ENCODE peak calls at places on chromosomes 1 and 21, in seven cellular contexts. F, O, V, K, B, Q and X are unnamed samples.

GRCh38 chr1:185670187-185670627 is 64.0 kb upstream of the HMCN1 start:
- DNase-seq in K (no peak), F (no peak), Q (peak; percentile 62), V (peak; percentile 68), O (peak; percentile 55), B (peak; percentile 25), X (peak; percentile 59)

GRCh38 chr1:83029916-83030315 is 969.0 kb downstream of the TTLL7 start:
- DNase-seq in B (no peak), K (no peak), F (no peak), O (no peak), Q (no peak), V (no peak), X (peak; percentile 68)

GRCh38 chr1:1432951-1433803 is 2.3 kb upstream of the VWA1 start:
- DNase-seq in V (peak; percentile 88), B (peak; percentile 97), F (peak; percentile 82), O (no peak), Q (peak; percentile 78), K (peak; percentile 81), X (no peak)

GRCh38 chr1:35810096-35810860 is 2.5 kb downstream of the AGO4 start:
- DNase-seq in V (peak; percentile 25), Q (no peak), B (no peak), K (no peak), F (no peak), O (peak; percentile 61), X (peak; percentile 28)

GRCh38 chr1:247638781-247639180 is 33.4 kb downstream of the OR2G3 start:
- DNase-seq in V (no peak), K (no peak), O (no peak), Q (no peak), B (no peak), F (no peak), X (no peak)

GRCh38 chr21:44012474-44013379 is 618 bp downstream of the TRAPPC10 start:
- DNase-seq in Q (peak; percentile 96), V (peak; percentile 84), O (peak; percentile 13), F (peak; percentile 86), B (peak; percentile 44), K (peak; percentile 71), X (peak; percentile 37)

GRCh38 chr1:85427844-85428243 is 37.1 kb downstream of the DDAH1 start:
- DNase-seq in F (no peak), K (no peak), Q (no peak), B (no peak), O (no peak), V (no peak), X (no peak)

GRCh38 chr1:25996966-25997758 is 701 bp downstream of the PAFAH2 start:
- DNase-seq in O (peak; percentile 71), F (no peak), B (peak; percentile 36), Q (no peak), K (no peak), V (peak; percentile 71), X (peak; percentile 95)

GRCh38 chr21:30935889-30936168 is 54.4 kb upstream of the KRTAP11-1 start:
- DNase-seq in V (no peak), F (no peak), B (no peak), Q (no peak), K (no peak), O (no peak), X (no peak)

GRCh38 chr1:172357753-172358152 is 62.7 kb upstream of the C1orf105 start:
- DNase-seq in V (no peak), Q (no peak), O (no peak), F (no peak), K (no peak), B (no peak), X (peak; percentile 25)

GRCh38 chr1:109910123-109910962 is at the start of gene CSF1:
- DNase-seq in Q (peak; percentile 62), F (peak; percentile 49), O (peak; percentile 86), V (peak; percentile 64), B (peak; percentile 26), K (peak; percentile 70), X (peak; percentile 94)

GRCh38 chr1:234433563-234434285 is 45.3 kb downstream of the TARBP1 start:
- DNase-seq in K (no peak), O (peak; percentile 81), Q (no peak), V (no peak), B (no peak), F (no peak), X (peak; percentile 12)

GRCh38 chr21:38505654-38506523 is 7.6 kb upstream of the ERG start:
- DNase-seq in B (peak; percentile 42), Q (no peak), K (peak; percentile 58), F (peak; percentile 53), V (peak; percentile 78), O (peak; percentile 71), X (peak; percentile 77)

GRCh38 chr21:27831821-27832569 is 865.1 kb upstream of the ADAMTS5 start:
- DNase-seq in O (peak; percentile 57), B (no peak), Q (no peak), F (no peak), V (no peak), K (no peak), X (peak; percentile 82)

GRCh38 chr1:153598309-153599172 is 14.4 kb downstream of the S100A16 start:
- DNase-seq in B (no peak), V (peak; percentile 91), F (peak; percentile 87), K (no peak), O (peak; percentile 78), Q (peak; percentile 63), X (peak; percentile 82)

GRCh38 chr1:97902067-97902466 is 18.8 kb downstream of the DPYD start:
- DNase-seq in V (no peak), F (no peak), B (no peak), O (no peak), K (no peak), Q (no peak), X (no peak)

GRCh38 chr1:31764307-31765040 is at the start of gene ADGRB2:
- DNase-seq in B (peak; percentile 38), Q (peak; percentile 76), F (peak; percentile 61), O (no peak), V (peak; percentile 45), K (no peak), X (no peak)

GRCh38 chr1:25664357-25664796 is 47.8 kb downstream of the MAN1C1 start:
- DNase-seq in F (no peak), O (no peak), K (no peak), Q (no peak), V (no peak), B (no peak), X (no peak)

GRCh38 chr1:207831517-207832327 is 79.2 kb downstream of the CD34 start:
- DNase-seq in Q (no peak), V (no peak), F (no peak), O (peak; percentile 75), K (no peak), B (no peak), X (peak; percentile 66)

GRCh38 chr1:17043676-17044075 is 10.2 kb downstream of the SDHB start:
- DNase-seq in B (peak; percentile 67), V (no peak), K (no peak), F (no peak), Q (no peak), O (no peak), X (no peak)

GRCh38 chr1:17047924-17048323 is 5.9 kb downstream of the SDHB start:
- DNase-seq in O (no peak), K (no peak), V (no peak), B (no peak), Q (no peak), F (no peak), X (no peak)

GRCh38 chr1:17046043-17046657 is 7.7 kb downstream of the SDHB start:
- DNase-seq in B (no peak), V (peak; percentile 72), Q (no peak), K (no peak), O (peak; percentile 72), F (no peak), X (peak; percentile 73)

GRCh38 chr1:17045140-17045539 is 8.7 kb downstream of the SDHB start:
- DNase-seq in K (no peak), F (no peak), O (no peak), V (no peak), Q (no peak), B (peak; percentile 37), X (no peak)

GRCh38 chr1:17045623-17046022 is 8.2 kb downstream of the SDHB start:
- DNase-seq in Q (no peak), V (no peak), O (no peak), B (peak; percentile 22), F (no peak), K (no peak), X (no peak)
- H3K9ac ChIP-seq in Q (no peak overlapping the region), V (no peak overlapping the region), O (no peak overlapping the region), B (no peak overlapping the region), F (no peak overlapping the region), K (no peak overlapping the region), X (peak overlapping the region; percentile 70)

DNA sequence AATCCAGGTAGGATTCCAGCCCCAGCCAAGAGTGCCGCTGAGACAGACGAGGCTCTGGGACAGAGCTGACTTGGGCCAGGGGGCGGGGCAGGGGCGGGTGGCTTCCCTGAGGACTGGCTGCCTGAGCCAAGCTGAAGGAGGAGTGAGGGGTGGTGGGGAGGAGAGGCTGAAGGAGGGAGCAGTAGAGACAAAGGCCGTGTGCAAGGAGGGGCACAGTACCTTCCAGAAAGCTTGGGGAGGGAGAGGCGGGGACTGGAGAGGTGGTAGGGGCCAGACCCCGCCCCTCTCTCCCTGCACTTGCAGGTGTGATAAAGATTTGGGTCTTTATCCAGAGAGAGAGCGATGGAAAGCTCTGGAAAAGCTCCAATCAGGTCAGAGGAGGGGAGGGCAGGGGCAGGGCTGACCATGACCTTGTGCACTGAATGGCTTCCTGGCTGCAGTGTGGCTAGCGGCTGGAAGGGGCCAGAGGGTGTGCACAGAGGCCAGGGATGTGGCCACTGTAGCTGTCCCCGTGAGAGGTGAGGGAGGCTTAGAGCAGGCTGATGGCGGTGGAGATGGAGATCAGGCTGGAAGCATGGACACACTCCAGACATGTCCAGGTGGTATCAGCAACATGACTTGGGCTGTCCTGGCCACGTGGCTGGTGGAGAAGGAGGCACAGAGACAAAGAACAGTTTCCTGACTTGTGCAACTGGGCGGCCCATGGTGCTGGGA is 6.7 kb upstream of the EPHA8 start:
- DNase-seq in O (no peak), Q (peak; percentile 72), B (no peak), V (peak; percentile 82), F (peak; percentile 91), K (peak; percentile 29), X (no peak)
- H2BK5ac ChIP-seq in O (no peak overlapping the region), Q (peak overlapping the region; percentile 92), B (no peak overlapping the region), V (no peak overlapping the region), F (no peak overlapping the region), K (no peak overlapping the region), X (no peak overlapping the region)

DNA sequence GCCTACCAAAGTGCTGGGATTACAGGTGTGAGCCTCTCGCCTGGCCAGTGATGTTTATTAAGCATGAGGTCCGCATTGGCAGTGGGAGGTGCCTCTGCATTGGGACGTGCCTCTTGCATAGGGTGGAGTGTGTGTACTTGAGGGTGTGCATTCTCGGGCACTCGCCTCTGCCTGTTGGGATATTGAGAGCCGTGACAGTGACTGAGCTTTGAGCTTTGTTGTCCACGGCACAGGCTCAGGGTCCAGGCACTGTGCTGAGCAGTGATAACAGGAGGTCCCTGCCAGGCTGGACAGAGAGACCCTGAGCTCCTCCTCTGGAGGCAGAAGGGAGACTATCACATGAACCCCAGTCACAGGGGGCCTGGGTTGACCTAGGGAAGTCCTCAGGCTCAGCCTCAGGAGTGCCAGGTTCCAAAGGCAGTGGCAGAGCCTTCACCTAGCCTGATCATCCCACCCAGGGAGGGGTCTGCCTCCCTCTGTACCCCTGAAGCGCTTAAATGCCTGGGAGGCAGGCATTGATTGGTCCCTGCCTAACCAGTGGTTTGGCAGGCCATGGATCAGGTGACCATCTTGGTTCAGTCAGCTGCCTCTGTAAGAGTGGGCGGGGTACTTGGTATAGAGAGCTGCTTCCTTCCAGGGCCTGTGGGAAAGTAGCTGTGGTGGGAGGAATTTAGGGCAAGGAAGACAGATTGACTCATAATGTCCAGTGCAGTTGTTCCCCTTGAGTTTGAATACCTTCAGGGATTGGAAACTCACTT is 213.8 kb upstream of the TMEM51 start:
- DNase-seq in O (peak; percentile 81), K (no peak), Q (no peak), F (no peak), B (no peak), V (no peak), X (peak; percentile 84)
- H3K9ac ChIP-seq in O (no peak overlapping the region), K (no peak overlapping the region), Q (no peak overlapping the region), F (no peak overlapping the region), B (no peak overlapping the region), V (no peak overlapping the region), X (no peak overlapping the region)

GRCh38 chr1:174982971-174983689 is 16.6 kb upstream of the CACYBP start:
- DNase-seq in B (peak; percentile 53), K (peak; percentile 36), F (no peak), V (peak; percentile 53), O (peak; percentile 49), Q (no peak), X (peak; percentile 68)
- H2BK5ac ChIP-seq in B (no peak overlapping the region), K (no peak overlapping the region), F (no peak overlapping the region), V (no peak overlapping the region), O (no peak overlapping the region), Q (no peak overlapping the region), X (no peak overlapping the region)